ENCODE peak calls at places on chromosomes 11 and 22, in nine cellular contexts. Z is cardiac muscle cell, H is Calu3, V is fibroblast of mammary gland, M is brain microvascular endothelial cell, P is GM10248, S is psoas muscle, I is HFFc6, Y is neural crest cell. T is an unnamed sample.

GRCh38 chr22:39526736-39527171 is 5.8 kb downstream of the RPS19BP1 start:
- DNase-seq in Z (no peak), H (no peak), V (no peak), M (no peak), P (no peak), S (no peak), I (no peak), Y (no peak), T (no peak)

GRCh38 chr11:85903811-85904210 is 48.6 kb downstream of the CCDC83 start:
- DNase-seq in Z (no peak), H (no peak), V (no peak), M (no peak), P (no peak), S (no peak), I (no peak), Y (no peak), T (no peak)

GRCh38 chr11:36931167-36931566 is 333.1 kb upstream of the RAG2 start:
- DNase-seq in Z (no peak), H (no peak), V (no peak), M (no peak), P (no peak), S (no peak), I (no peak), Y (no peak), T (no peak)

GRCh38 chr11:8315463-8315862 is 51.8 kb upstream of the LMO1 start:
- DNase-seq in Z (no peak), H (no peak), V (no peak), M (no peak), P (no peak), S (no peak), I (no peak), Y (no peak), T (no peak)

GRCh38 chr11:47572715-47573255 is 6.0 kb downstream of the KBTBD4 start:
- DNase-seq in Z (no peak), H (no peak), V (peak; percentile 57), M (no peak), P (no peak), S (no peak), I (no peak), Y (no peak), T (no peak)

GRCh38 chr11:62501432-62501891 is 45.1 kb downstream of the AHNAK start:
- DNase-seq in Z (peak; percentile 52), H (no peak), V (no peak), M (no peak), P (no peak), S (no peak), I (no peak), Y (no peak), T (no peak)

GRCh38 chr11:30653606-30654005 is 67.5 kb upstream of the MPPED2 start:
- DNase-seq in Z (no peak), H (no peak), V (no peak), M (no peak), P (no peak), S (no peak), I (no peak), Y (no peak), T (no peak)

GRCh38 chr11:93648168-93648567 is 13.3 kb upstream of the CEP295 start:
- DNase-seq in Z (peak; percentile 11), H (no peak), V (peak; percentile 10), M (peak; percentile 16), P (peak; percentile 16), S (no peak), I (peak; percentile 20), Y (no peak), T (no peak)

GRCh38 chr11:129625930-129626329 is 189.7 kb upstream of the TMEM45B start:
- DNase-seq in Z (no peak), H (no peak), V (no peak), M (no peak), P (no peak), S (no peak), I (no peak), Y (no peak), T (no peak)

GRCh38 chr11:120115272-120116000 is 22.5 kb downstream of the TRIM29 start:
- DNase-seq in Z (no peak), H (no peak), V (peak; percentile 4), M (no peak), P (no peak), S (no peak), I (no peak), Y (no peak), T (no peak)
- TF ChIP-seq CTCF in Z (peak; percentile 22), H (no peak), V (peak; percentile 20), M (peak; percentile 26), P (no peak), S (no peak), I (peak; percentile 47), Y (no peak), T (no peak)

DNA sequence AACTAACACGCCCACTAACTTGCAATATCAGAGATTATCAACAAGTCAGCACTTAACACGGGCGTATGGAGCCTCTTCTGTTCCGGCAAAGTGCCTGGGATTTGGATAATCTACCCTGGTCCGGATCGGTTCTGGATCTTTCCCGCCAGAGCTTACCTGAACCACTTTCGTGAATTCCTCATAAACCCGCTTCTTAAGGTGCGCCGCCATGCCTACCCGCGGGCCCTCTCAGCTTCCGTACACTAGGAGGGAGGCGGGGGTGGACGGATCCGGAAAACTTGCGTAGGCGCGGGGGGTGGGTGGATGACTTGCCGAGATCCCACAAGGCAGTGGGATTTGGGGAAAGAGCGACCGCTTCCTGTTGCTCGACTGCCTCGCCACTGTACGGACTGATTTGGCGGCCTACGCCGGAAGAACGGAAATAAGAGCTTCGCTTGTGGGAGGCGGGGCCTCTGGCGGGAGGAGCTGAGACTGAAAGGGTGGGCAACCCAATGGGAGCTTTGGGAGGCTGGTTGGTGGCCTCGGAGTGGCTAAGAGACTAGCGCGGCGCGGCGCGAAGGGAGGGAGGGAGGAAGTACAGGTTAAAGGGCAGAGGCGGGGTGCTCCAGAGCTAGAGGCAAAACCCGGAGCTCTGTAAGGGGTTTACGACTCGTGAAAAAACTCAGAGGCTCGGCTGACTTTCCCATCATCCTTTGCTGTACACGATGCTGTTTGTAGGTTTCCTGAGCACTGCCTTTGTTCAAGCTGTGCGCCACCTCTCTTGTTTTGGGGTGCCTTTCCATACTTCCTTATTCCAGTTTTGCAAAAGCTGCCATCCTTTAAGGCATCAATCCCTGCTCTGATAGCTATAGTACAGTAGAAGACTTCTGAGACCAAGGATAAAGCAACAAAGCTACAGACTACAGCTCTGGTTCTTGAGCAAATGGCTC is at the start of gene INTS4:
- DNase-seq in Z (peak; percentile 99), H (peak; percentile 98), V (peak; percentile 100), M (peak; percentile 99), P (peak; percentile 95), S (peak; percentile 99), I (peak; percentile 100), Y (peak; percentile 91), T (peak; percentile 93)
- TF ChIP-seq CTCF in Z (no peak), H (no peak), V (no peak), M (no peak), P (no peak), S (no peak), I (no peak), Y (no peak), T (no peak)

DNA sequence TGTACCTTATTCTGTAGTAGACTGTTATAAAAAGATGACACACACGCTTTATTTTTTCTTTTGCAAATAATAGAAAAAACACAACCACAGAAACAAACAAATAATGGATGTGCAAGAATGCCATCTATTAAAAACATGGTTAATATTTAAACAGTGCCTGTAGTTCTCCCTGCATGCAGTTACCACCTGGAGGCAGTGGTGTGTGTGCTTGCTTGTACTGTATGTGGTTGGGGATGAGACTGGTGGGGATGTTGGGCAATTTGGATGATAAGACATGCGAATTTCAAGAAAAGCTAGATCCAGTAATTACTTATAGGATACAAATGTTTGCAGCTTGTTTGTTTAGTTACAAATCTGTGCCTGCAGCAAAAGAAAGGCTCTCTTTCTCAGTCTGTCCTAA is 3.6 kb downstream of the C11orf87 start:
- DNase-seq in Z (no peak), H (no peak), V (no peak), M (no peak), P (no peak), S (no peak), I (no peak), Y (no peak), T (no peak)
- TF ChIP-seq CTCF in Z (peak; percentile 19), H (no peak), V (peak; percentile 7), M (peak; percentile 30), P (no peak), S (no peak), I (no peak), Y (no peak), T (no peak)

GRCh38 chr11:64202992-64203391 is 3.5 kb upstream of the FERMT3 start:
- DNase-seq in Z (no peak), H (no peak), V (no peak), M (no peak), P (no peak), S (no peak), I (no peak), Y (no peak), T (no peak)
- TF ChIP-seq CTCF in Z (no peak), H (no peak), V (no peak), M (no peak), P (no peak), S (no peak), I (no peak), Y (no peak), T (no peak)

GRCh38 chr11:70158201-70158600 is 44.9 kb upstream of the FADD start:
- DNase-seq in Z (peak; percentile 73), H (peak; percentile 25), V (no peak), M (peak; percentile 6), P (no peak), S (peak; percentile 29), I (peak; percentile 1), Y (peak; percentile 24), T (no peak)
- TF ChIP-seq CTCF in Z (peak; percentile 36), H (peak; percentile 12), V (peak; percentile 10), M (peak; percentile 70), P (no peak), S (peak; percentile 38), I (peak; percentile 67), Y (peak; percentile 52), T (no peak)

DNA sequence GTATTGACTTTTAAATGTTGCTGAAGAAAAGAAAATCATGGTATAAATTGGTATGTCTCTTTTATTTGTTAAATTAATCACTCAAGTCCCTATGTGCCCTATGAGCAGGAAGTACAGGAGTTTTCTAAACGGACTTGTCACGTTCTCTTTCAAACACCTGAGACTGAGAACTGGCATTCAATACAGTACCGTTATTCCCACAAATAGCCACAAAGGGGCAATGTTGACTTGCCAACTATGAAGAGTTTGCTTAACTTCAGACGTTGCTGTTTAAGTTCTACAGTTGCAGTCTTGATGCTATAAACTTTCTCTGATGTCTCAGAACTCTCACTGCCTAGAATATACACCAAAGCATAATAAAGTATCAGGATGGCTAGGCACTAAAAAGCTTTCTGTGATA is 7.6 kb downstream of the OR56A1 start:
- DNase-seq in Z (peak; percentile 73), H (peak; percentile 13), V (peak; percentile 50), M (peak; percentile 3), P (no peak), S (no peak), I (peak; percentile 36), Y (no peak), T (no peak)
- TF ChIP-seq CTCF in Z (peak; percentile 58), H (no peak), V (peak; percentile 49), M (peak; percentile 28), P (peak; percentile 29), S (peak; percentile 46), I (peak; percentile 69), Y (peak; percentile 70), T (no peak)

T was measured in omental fat pad.